ENCODE peak calls at places on chromosomes 7 and 10, in nine cellular contexts. H, N, D, P, T, I, G, L and C are unnamed samples.

GRCh38 chr10:48804740-48805182 is 120.1 kb downstream of the WDFY4 start:
- DNase-seq in L (no peak), I (no peak), T (no peak), N (peak), H (no peak), D (no peak), G (no peak), P (peak), C (peak)

GRCh38 chr7:299169-299568 is 9.2 kb downstream of the FOXL3 start:
- DNase-seq in I (no peak), T (no peak), H (no peak), G (no peak), P (no peak), N (no peak), L (no peak), D (peak), C (no peak)

GRCh38 chr7:133910761-133911160 is 216.4 kb upstream of the LRGUK start:
- DNase-seq in H (no peak), L (no peak), T (no peak), N (no peak), G (peak), I (no peak), D (no peak), P (peak), C (no peak)

GRCh38 chr7:2654059-2654458 is 22.3 kb downstream of the TTYH3 start:
- DNase-seq in L (no peak), N (no peak), D (no peak), I (no peak), P (peak), G (peak), T (no peak), H (no peak), C (no peak)

GRCh38 chr10:18179901-18180300 is 39.7 kb downstream of the CACNB2 start:
- DNase-seq in I (no peak), H (no peak), P (peak), N (no peak), D (no peak), L (peak), G (no peak), T (no peak), C (no peak)

GRCh38 chr7:112350596-112350995 is 99.7 kb upstream of the IFRD1 start:
- DNase-seq in P (no peak), H (no peak), N (no peak), T (no peak), G (peak), I (no peak), L (no peak), D (no peak), C (no peak)

GRCh38 chr10:103587073-103587472 is 93.6 kb downstream of the NEURL1 start:
- DNase-seq in I (no peak), D (no peak), N (no peak), P (no peak), G (no peak), H (no peak), L (no peak), T (no peak), C (no peak)

GRCh38 chr10:43734716-43735115 is 86.0 kb upstream of the ZNF32 start:
- DNase-seq in H (no peak), G (no peak), L (no peak), P (no peak), D (no peak), N (no peak), T (no peak), I (no peak), C (no peak)

GRCh38 chr10:113232928-113233511 is 283.0 kb downstream of the TCF7L2 start:
- DNase-seq in I (no peak), D (no peak), P (no peak), T (peak), G (no peak), H (no peak), L (no peak), N (no peak), C (peak)

GRCh38 chr7:114889646-114890285 is 32.1 kb upstream of the MDFIC start:
- DNase-seq in N (no peak), T (no peak), H (peak), G (no peak), I (no peak), L (peak), P (no peak), D (no peak), C (no peak)